ENCODE peak calls at places on chromosomes 6 and 20, in four cellular contexts. K is cardiac fibroblast, V is fibroblast of lung, Z is BJ. C is an unnamed sample.

GRCh38 chr6:167140589-167141474 is 16.9 kb downstream of the GPR31 start:
- DNase-seq in Z (no peak), V (no peak), K (no peak), C (no peak)

GRCh38 chr6:44254957-44255808 is 2.1 kb downstream of the SLC35B2 start:
- DNase-seq in V (no peak), Z (no peak), K (no peak), C (no peak)

GRCh38 chr6:3350252-3350826 is 91.6 kb downstream of the PSMG4 start:
- DNase-seq in Z (no peak), V (no peak), K (no peak), C (no peak)

GRCh38 chr6:113936093-113936934 is 34.6 kb downstream of the HDAC2 start:
- DNase-seq in V (peak), K (peak), Z (peak), C (peak)

GRCh38 chr20:31485450-31486339 is 10.6 kb downstream of the REM1 start:
- DNase-seq in Z (no peak), K (peak), V (peak), C (no peak)

GRCh38 chr6:133817460-133818047 is 71.4 kb upstream of the TCF21 start:
- DNase-seq in K (no peak), V (no peak), Z (no peak), C (no peak)

GRCh38 chr20:5807431-5807830 is 57.2 kb downstream of the SHLD1 start:
- DNase-seq in Z (no peak), V (no peak), K (no peak), C (no peak)

GRCh38 chr6:14510038-14510437 is 392.5 kb downstream of the CD83 start:
- DNase-seq in V (no peak), K (no peak), Z (no peak), C (no peak)

GRCh38 chr6:157761331-157761921 is 61.6 kb upstream of the SNX9 start:
- DNase-seq in V (peak), Z (no peak), K (peak), C (no peak)

GRCh38 chr6:158629376-158630221 is 14.9 kb downstream of the DYNLT1 start:
- DNase-seq in Z (no peak), V (no peak), K (no peak), C (no peak)

GRCh38 chr6:10991115-10991514 is 53.0 kb downstream of the ELOVL2 start:
- DNase-seq in V (no peak), Z (no peak), K (no peak), C (no peak)

GRCh38 chr20:62539208-62539607 is 63.4 kb upstream of the GATA5 start:
- DNase-seq in Z (no peak), V (no peak), K (no peak), C (no peak)

GRCh38 chr6:65538644-65539043 is 168.4 kb downstream of the EYS start:
- DNase-seq in K (no peak), Z (no peak), V (no peak), C (no peak)

GRCh38 chr6:147434508-147434907 is 74.0 kb upstream of the SAMD5 start:
- DNase-seq in V (peak), Z (no peak), K (no peak), C (no peak)

GRCh38 chr20:20603339-20603990 is 109.0 kb downstream of the RALGAPA2 start:
- DNase-seq in Z (no peak), V (no peak), K (no peak), C (peak)

GRCh38 chr6:134722429-134722828 is 227.5 kb downstream of the ALDH8A1 start:
- DNase-seq in K (no peak), V (no peak), Z (no peak), C (no peak)

GRCh38 chr6:34339432-34339831 is 53.0 kb downstream of the NUDT3 start:
- DNase-seq in K (no peak), V (no peak), Z (no peak), C (no peak)

GRCh38 chr6:96675617-96676016 is 112.7 kb downstream of the FHL5 start:
- DNase-seq in V (no peak), Z (no peak), K (no peak), C (no peak)

C was measured in NCI-H774.